ENCODE peak calls at places on chromosomes 16 and 17, in nine cellular contexts. T is nephron progenitor cell; K is substantia nigra; Y is H54; A is mucosa of descending colon; X is esophagus squamous epithelium; N is MV-4-11; V is stimulated activated naive CD8-positive, alpha-beta T cell treated with anti-CD3 and anti-CD28 coated beads, Interleukin-15, amount 100 ng/mL, for 72 hours; Q is AG08395. H is an unnamed sample.

GRCh38 chr17:81250286-81251090 is 11.4 kb downstream of the NDUFAF8 start:
- DNase-seq in T (no peak), K (no peak), Y (no peak), A (no peak), X (no peak), N (no peak), V (no peak), Q (no peak), H (peak)

GRCh38 chr17:47286198-47286914 is 32.7 kb downstream of the ITGB3 start:
- DNase-seq in T (no peak), K (no peak), Y (no peak), A (no peak), X (no peak), N (no peak), V (no peak), Q (no peak), H (no peak)

GRCh38 chr16:102060-102855 is 24.2 kb downstream of the MPG start:
- DNase-seq in T (no peak), K (peak), Y (no peak), A (no peak), X (no peak), N (peak), V (no peak), Q (no peak), H (peak)

GRCh38 chr16:69131749-69132423 is 502 bp downstream of the CHTF8 start:
- DNase-seq in T (peak), K (no peak), Y (peak), A (peak), X (no peak), N (peak), V (no peak), Q (peak), H (peak)

GRCh38 chr17:1946021-1946932 is 78.9 kb downstream of the RTN4RL1 start:
- DNase-seq in T (no peak), K (no peak), Y (no peak), A (no peak), X (no peak), N (no peak), V (no peak), Q (no peak), H (no peak)

GRCh38 chr17:39756376-39757079 is 18.8 kb downstream of the GRB7 start:
- DNase-seq in T (no peak), K (no peak), Y (no peak), A (no peak), X (no peak), N (no peak), V (no peak), Q (no peak), H (no peak)

GRCh38 chr17:65548570-65548969 is 12.9 kb downstream of the AXIN2 start:
- DNase-seq in T (no peak), K (no peak), Y (no peak), A (no peak), X (no peak), N (no peak), V (no peak), Q (no peak), H (no peak)

GRCh38 chr17:79546386-79546785 is 64.5 kb downstream of the RBFOX3 start:
- DNase-seq in T (no peak), K (no peak), Y (no peak), A (no peak), X (no peak), N (no peak), V (no peak), Q (no peak), H (no peak)

GRCh38 chr17:33487187-33487586 is 194.1 kb upstream of the ASIC2 start:
- DNase-seq in T (no peak), K (no peak), Y (no peak), A (no peak), X (no peak), N (no peak), V (no peak), Q (no peak), H (no peak)

GRCh38 chr16:4654946-4655590 is 30.4 kb downstream of the MGRN1 start:
- DNase-seq in T (no peak), K (no peak), Y (no peak), A (no peak), X (no peak), N (no peak), V (no peak), Q (no peak), H (no peak)

GRCh38 chr17:63082952-63083351 is 116.9 kb downstream of the TANC2 start:
- DNase-seq in T (no peak), K (no peak), Y (no peak), A (no peak), X (no peak), N (no peak), V (no peak), Q (no peak), H (no peak)

GRCh38 chr16:89038221-89038721 is 55.4 kb upstream of the ACSF3 start:
- DNase-seq in T (peak), K (no peak), Y (no peak), A (no peak), X (no peak), N (no peak), V (no peak), Q (no peak), H (no peak)

GRCh38 chr16:85716016-85716679 is 27.4 kb upstream of the GINS2 start:
- DNase-seq in T (no peak), K (no peak), Y (no peak), A (no peak), X (no peak), N (no peak), V (no peak), Q (no peak), H (no peak)

GRCh38 chr17:28726396-28726911 is 421 bp upstream of the TLCD1 start:
- DNase-seq in T (peak), K (no peak), Y (peak), A (peak), X (peak), N (peak), V (peak), Q (no peak), H (peak)

GRCh38 chr17:30519707-30520106 is 42.5 kb downstream of the GOSR1 start:
- DNase-seq in T (no peak), K (no peak), Y (peak), A (no peak), X (no peak), N (no peak), V (no peak), Q (peak), H (no peak)

GRCh38 chr17:78684026-78684425 is 98.0 kb downstream of the CYTH1 start:
- DNase-seq in T (no peak), K (no peak), Y (no peak), A (no peak), X (no peak), N (no peak), V (no peak), Q (no peak), H (no peak)

H was measured in right lobe of liver.